ENCODE peak calls at places on chromosome 15, in ten cellular contexts. Z, B, J, E, O, G, V, C, Q and P are unnamed samples.

GRCh38 chr15:99155961-99156443 is 51.1 kb downstream of the SYNM start:
- DNase-seq in V (no peak), B (peak; percentile 65), J (no peak), C (peak; percentile 37), G (no peak), Q (no peak), Z (no peak), E (no peak), O (peak; percentile 6), P (no peak)

GRCh38 chr15:98581715-98582114 is 66.6 kb upstream of the IGF1R start:
- DNase-seq in Q (no peak), J (no peak), E (no peak), C (no peak), G (no peak), V (no peak), Z (no peak), B (no peak), O (no peak), P (no peak)

GRCh38 chr15:78083687-78084358 is 6.3 kb upstream of the TBC1D2B start:
- DNase-seq in B (no peak), G (peak; percentile 56), V (no peak), C (no peak), Q (peak; percentile 44), J (no peak), E (no peak), O (no peak), Z (no peak), P (no peak)

GRCh38 chr15:41153733-41154132 is 37.7 kb upstream of the INO80 start:
- DNase-seq in C (no peak), J (no peak), E (no peak), Z (no peak), Q (no peak), O (no peak), V (no peak), G (no peak), B (no peak), P (no peak)

GRCh38 chr15:63287109-63287508 is 9.7 kb downstream of the APH1B start:
- DNase-seq in V (no peak), E (no peak), C (peak; percentile 36), Q (no peak), G (no peak), O (peak; percentile 14), Z (no peak), B (peak; percentile 48), J (no peak), P (no peak)

GRCh38 chr15:99929266-99929665 is 196.0 kb upstream of the LYSMD4 start:
- DNase-seq in B (no peak), E (no peak), Q (no peak), J (no peak), V (no peak), C (no peak), O (no peak), Z (peak; percentile 37), G (no peak), P (no peak)

GRCh38 chr15:29071193-29071906 is 185.6 kb downstream of the APBA2 start:
- DNase-seq in V (no peak), C (no peak), J (no peak), O (no peak), B (no peak), Q (no peak), G (no peak), E (no peak), Z (peak; percentile 18), P (no peak)

GRCh38 chr15:61226313-61227250 is 2.5 kb downstream of the RORA start:
- DNase-seq in O (peak; percentile 43), G (no peak), Q (no peak), Z (no peak), E (no peak), C (no peak), J (no peak), B (peak; percentile 6), V (no peak), P (no peak)

GRCh38 chr15:63560741-63561448 is 36.3 kb upstream of the FBXL22 start:
- DNase-seq in C (peak; percentile 31), J (no peak), O (no peak), E (no peak), Z (peak; percentile 11), G (no peak), Q (no peak), V (no peak), B (peak; percentile 27), P (no peak)

GRCh38 chr15:88397506-88397905 is 69.7 kb downstream of the MRPL46 start:
- DNase-seq in Z (no peak), Q (no peak), B (no peak), C (no peak), E (no peak), G (no peak), J (no peak), V (no peak), O (no peak), P (no peak)

GRCh38 chr15:90141646-90142045 is 39.4 kb upstream of the IDH2 start:
- DNase-seq in Z (no peak), B (peak; percentile 66), O (peak; percentile 26), G (no peak), C (peak; percentile 22), J (no peak), E (peak; percentile 61), Q (no peak), V (no peak), P (no peak)

DNA sequence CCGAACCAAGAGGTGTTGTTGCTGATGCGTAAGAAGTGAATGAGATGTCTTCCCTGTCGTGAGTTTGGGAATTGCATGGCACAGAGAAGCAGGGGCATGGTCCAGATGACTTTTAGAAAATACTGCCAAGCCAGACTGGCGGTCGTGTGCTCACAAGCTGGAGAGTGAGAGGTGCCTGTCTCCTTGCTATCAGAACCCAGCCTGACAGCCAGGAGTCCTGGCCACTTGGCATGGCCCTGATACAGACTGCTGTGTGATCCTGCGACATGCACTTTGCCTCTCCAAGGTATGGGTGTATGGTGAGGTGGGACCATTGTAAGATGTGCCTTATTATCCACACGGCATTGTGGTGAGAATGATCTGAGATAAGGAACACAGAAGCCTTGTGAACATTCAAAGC is 93.0 kb downstream of the SMAD3 start:
- DNase-seq in Z (no peak), V (no peak), J (no peak), G (no peak), E (no peak), C (no peak), Q (peak; percentile 44), B (no peak), O (no peak), P (no peak)
- H3K4me3 ChIP-seq in Z (no peak overlapping the region), V (no peak overlapping the region), J (no peak overlapping the region), G (no peak overlapping the region), E (no peak overlapping the region), C (no peak overlapping the region), Q (no peak overlapping the region), B (no peak overlapping the region), O (no peak overlapping the region), P (no peak overlapping the region)

GRCh38 chr15:54277834-54278233 is 299.6 kb downstream of the UNC13C start:
- DNase-seq in Q (no peak), Z (no peak), O (no peak), B (no peak), G (no peak), C (no peak), J (no peak), E (no peak), V (no peak), P (no peak)

DNA sequence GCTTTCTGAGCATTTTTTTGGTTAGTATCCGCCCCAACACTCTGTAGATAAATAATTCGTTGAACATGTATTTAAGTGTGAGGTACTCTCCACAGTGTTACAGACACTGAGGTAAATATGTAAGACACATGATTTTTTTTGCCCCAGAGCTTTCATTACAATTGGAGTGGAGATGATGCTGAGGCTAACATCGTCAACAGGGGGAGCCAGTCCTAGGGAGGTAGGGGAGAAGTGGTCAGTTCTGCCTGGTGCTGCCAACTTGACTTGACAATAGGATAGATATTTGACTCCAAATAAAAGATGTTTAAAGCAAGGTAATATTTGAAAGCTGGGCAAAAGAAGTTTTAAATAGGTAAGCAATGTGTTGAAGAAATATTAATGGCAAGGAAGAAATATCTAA is 295.7 kb downstream of the UNC13C start:
- DNase-seq in B (no peak), O (no peak), G (no peak), Q (no peak), Z (no peak), C (no peak), J (no peak), E (no peak), V (no peak), P (no peak)
- TF ChIP-seq CTCF in B (no peak), O (no peak), G (no peak), Q (no peak), Z (peak; percentile 27), C (no peak), J (no peak), E (no peak), V (no peak), P (peak; percentile 69)

GRCh38 chr15:72271895-72272212 is 500 bp downstream of the PARP6 start:
- DNase-seq in G (no peak), C (peak; percentile 19), J (peak; percentile 64), Z (peak; percentile 57), E (peak; percentile 2), V (no peak), O (peak; percentile 3), B (peak; percentile 12), Q (no peak), P (no peak)

GRCh38 chr15:72269739-72270138 is 2.6 kb downstream of the PARP6 start:
- DNase-seq in C (no peak), E (no peak), Z (no peak), G (no peak), J (no peak), B (no peak), V (no peak), Q (no peak), O (no peak), P (no peak)

GRCh38 chr15:72272213-72272996 is at the start of gene PARP6:
- DNase-seq in E (peak; percentile 97), V (peak; percentile 98), O (peak; percentile 99), G (peak; percentile 94), Q (peak; percentile 99), B (peak; percentile 97), C (peak; percentile 96), J (peak; percentile 100), Z (peak; percentile 96), P (peak; percentile 68)

GRCh38 chr15:72272997-72273352 is 621 bp upstream of the PARP6 start:
- DNase-seq in C (no peak), V (no peak), Q (no peak), B (no peak), E (no peak), O (no peak), G (no peak), Z (no peak), J (no peak), P (no peak)

DNA sequence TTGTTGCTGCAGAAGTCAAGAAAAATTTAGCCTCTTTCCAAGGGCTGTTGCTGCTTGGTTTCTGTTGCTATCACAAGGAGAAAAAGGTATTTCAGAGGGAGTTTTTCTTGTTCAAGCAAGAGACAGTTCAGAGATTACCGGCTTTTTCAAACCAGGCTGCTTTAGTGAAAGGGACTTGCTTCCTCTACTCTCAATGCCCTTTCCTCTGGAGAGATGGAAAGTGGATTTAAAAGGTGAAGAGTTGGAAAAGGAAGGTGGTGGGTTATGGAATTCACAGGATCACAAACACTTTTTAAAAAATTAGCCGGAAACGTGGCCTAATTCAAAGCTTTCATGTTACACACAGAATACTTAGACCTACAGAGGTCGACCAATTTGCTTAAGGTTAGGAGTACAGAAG is 1.1 kb downstream of the PARP6 start:
- DNase-seq in B (no peak), C (no peak), Z (no peak), Q (no peak), G (no peak), V (no peak), E (no peak), J (no peak), O (peak; percentile 5), P (no peak)
- H3K4me3 ChIP-seq in B (no peak overlapping the region), C (peak overlapping the region; percentile 83), Z (peak overlapping the region; percentile 97), Q (peak overlapping the region; percentile 97), G (no peak overlapping the region), V (peak overlapping the region; percentile 93), E (peak overlapping the region; percentile 88), J (peak overlapping the region; percentile 80), O (peak overlapping the region; percentile 82), P (peak overlapping the region; percentile 96)

GRCh38 chr15:72503147-72503546 is 29.0 kb downstream of the ARIH1 start:
- DNase-seq in Q (no peak), O (peak; percentile 20), E (no peak), B (no peak), G (no peak), Z (no peak), C (no peak), V (no peak), J (no peak), P (no peak)
- TF ChIP-seq CTCF in Q (no peak), O (no peak), E (no peak), B (no peak), G (no peak), Z (no peak), C (no peak), V (no peak), J (no peak), P (no peak)